ENCODE peak calls at places on chromosomes 7 and 10, in four cellular contexts. G is H1, Q is IMR-90, R is H9. B is an unnamed sample.

GRCh38 chr10:51867956-51868355 is 168.6 kb upstream of the CSTF2T start:
- DNase-seq in R (no peak), Q (peak; percentile 99), G (no peak), B (no peak)

GRCh38 chr7:47973739-47974138 is 5.7 kb downstream of the HUS1 start:
- DNase-seq in R (no peak), Q (no peak), G (no peak), B (no peak)

GRCh38 chr10:44974628-44975431 is 3.8 kb downstream of the DEPP1 start:
- DNase-seq in Q (no peak), R (peak; percentile 76), G (no peak), B (peak; percentile 78)

GRCh38 chr10:94546058-94546595 is 539 bp downstream of the HELLS start:
- DNase-seq in G (no peak), R (no peak), Q (peak; percentile 16), B (peak; percentile 44)

GRCh38 chr10:23293145-23293724 is 51.4 kb downstream of the C10orf67 start:
- DNase-seq in Q (peak; percentile 9), G (peak; percentile 36), R (peak; percentile 67), B (peak; percentile 68)

GRCh38 chr7:113639221-113639620 is 279.6 kb downstream of the PPP1R3A start:
- DNase-seq in R (no peak), Q (no peak), G (no peak), B (no peak)

GRCh38 chr10:79241990-79242619 is 105.2 kb upstream of the PPIF start:
- DNase-seq in Q (peak; percentile 67), R (peak; percentile 62), G (no peak), B (peak; percentile 81)

GRCh38 chr10:51524041-51524440 is 175.4 kb downstream of the CSTF2T start:
- DNase-seq in G (no peak), Q (peak; percentile 79), R (no peak), B (no peak)

GRCh38 chr10:12432402-12433189 is 83.2 kb downstream of the CAMK1D start:
- DNase-seq in G (no peak), Q (no peak), R (no peak), B (no peak)

GRCh38 chr7:115085421-115085820 is 163.5 kb downstream of the MDFIC start:
- DNase-seq in Q (no peak), G (no peak), R (no peak), B (no peak)

GRCh38 chr7:35792472-35793224 is 8.2 kb upstream of the SEPTIN7 start:
- DNase-seq in Q (peak; percentile 6), R (no peak), G (no peak), B (no peak)

GRCh38 chr10:95290801-95291633 is at the start of gene PDLIM1:
- DNase-seq in Q (peak; percentile 45), R (peak; percentile 67), G (no peak), B (peak; percentile 78)

GRCh38 chr10:98261436-98262277 is 6.3 kb downstream of the LOXL4 start:
- DNase-seq in Q (no peak), G (no peak), R (no peak), B (no peak)

GRCh38 chr10:3528271-3528670 is 256.7 kb downstream of the KLF6 start:
- DNase-seq in G (no peak), Q (no peak), R (no peak), B (no peak)

GRCh38 chr10:24929056-24929544 is 23.3 kb downstream of the PRTFDC1 start:
- DNase-seq in G (no peak), Q (no peak), R (no peak), B (no peak)

GRCh38 chr7:151233111-151233701 is 923 bp downstream of the CHPF2 start:
- DNase-seq in G (no peak), Q (peak; percentile 89), R (no peak), B (peak; percentile 56)

GRCh38 chr10:88565072-88565471 is 18.0 kb downstream of the RNLS start:
- DNase-seq in G (no peak), Q (peak; percentile 61), R (no peak), B (peak; percentile 13)

GRCh38 chr7:55572378-55573233 is at the start of gene VOPP1:
- DNase-seq in Q (peak; percentile 63), R (peak; percentile 75), G (no peak), B (peak; percentile 84)

GRCh38 chr7:16353226-16353625 is 68.1 kb downstream of the CRPPA start:
- DNase-seq in Q (no peak), R (no peak), G (no peak), B (no peak)

GRCh38 chr10:69638642-69639041 is 8.6 kb downstream of the FAM241B start:
- DNase-seq in Q (no peak), R (no peak), G (no peak), B (no peak)

GRCh38 chr7:47154781-47155180 is 427.1 kb downstream of the TNS3 start:
- DNase-seq in R (no peak), G (no peak), Q (no peak), B (no peak)

GRCh38 chr7:55546826-55547225 is 25.5 kb downstream of the VOPP1 start:
- DNase-seq in G (no peak), R (no peak), Q (peak; percentile 79), B (no peak)

GRCh38 chr7:42226354-42226941 is 10.6 kb downstream of the GLI3 start:
- DNase-seq in Q (no peak), R (no peak), G (no peak), B (peak; percentile 40)

GRCh38 chr10:17290226-17290625 is 62.2 kb downstream of the VIM start:
- DNase-seq in Q (peak; percentile 8), G (no peak), R (no peak), B (peak; percentile 55)

GRCh38 chr7:96855139-96855538 is 145.5 kb upstream of the SEM1 start:
- DNase-seq in Q (no peak), R (no peak), G (no peak), B (no peak)
- H3K56ac ChIP-seq in Q (no peak overlapping the region), R (no peak overlapping the region), G (no peak overlapping the region), B (no peak overlapping the region)

DNA sequence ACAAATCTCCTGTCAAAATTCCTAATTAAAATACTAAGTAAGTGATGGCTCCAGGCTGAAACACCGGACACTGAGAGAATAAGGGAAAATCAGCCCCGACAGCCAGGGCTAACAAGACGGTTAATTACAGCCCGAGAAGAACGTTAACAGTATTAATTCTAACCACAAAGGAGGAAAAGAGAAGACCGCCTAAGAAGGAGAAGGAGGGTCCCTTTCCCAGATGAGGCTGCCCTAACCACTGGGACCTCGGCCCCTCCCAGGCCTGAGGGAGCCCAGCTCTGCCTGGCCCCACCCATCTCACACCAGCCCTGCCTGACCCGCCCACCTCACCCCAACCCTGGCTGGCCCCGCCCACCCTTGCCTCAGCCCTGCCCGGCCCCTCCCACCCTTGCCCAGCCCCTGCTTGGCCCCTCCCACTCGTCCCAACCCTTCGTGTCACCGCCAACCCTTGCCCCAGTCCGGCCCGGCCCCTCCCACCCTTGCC is 51.3 kb downstream of the PWWP2B start:
- DNase-seq in G (no peak), Q (no peak), R (peak; percentile 92), B (peak; percentile 48)
- H3K9ac ChIP-seq in G (no peak overlapping the region), Q (no peak overlapping the region), R (no peak overlapping the region), B (peak overlapping the region; percentile 44)

GRCh38 chr7:101954494-101954893 is 137.1 kb downstream of the CUX1 start:
- DNase-seq in R (no peak), Q (no peak), G (no peak), B (no peak)
- H3K56ac ChIP-seq in R (no peak overlapping the region), Q (no peak overlapping the region), G (no peak overlapping the region), B (no peak overlapping the region)

GRCh38 chr7:121798896-121799295 is 74.1 kb upstream of the PTPRZ1 start:
- DNase-seq in G (peak; percentile 27), Q (no peak), R (peak; percentile 56), B (peak; percentile 90)
- H3K9ac ChIP-seq in G (no peak overlapping the region), Q (no peak overlapping the region), R (no peak overlapping the region), B (no peak overlapping the region)

GRCh38 chr7:142334806-142335205 is 76.9 kb upstream of the PRSS58 start:
- DNase-seq in R (no peak), G (no peak), Q (no peak), B (no peak)

GRCh38 chr7:142332421-142332820 is 74.6 kb upstream of the PRSS58 start:
- DNase-seq in G (no peak), Q (no peak), R (no peak), B (no peak)

GRCh38 chr7:142331941-142332340 is 74.1 kb upstream of the PRSS58 start:
- DNase-seq in Q (no peak), R (no peak), G (no peak), B (no peak)

GRCh38 chr7:142337406-142338001 is 79.6 kb upstream of the PRSS58 start:
- DNase-seq in G (no peak), Q (no peak), R (no peak), B (no peak)

GRCh38 chr7:142334236-142334635 is 76.4 kb upstream of the PRSS58 start:
- DNase-seq in R (no peak), G (no peak), Q (no peak), B (no peak)
- H3K56ac ChIP-seq in R (no peak overlapping the region), G (no peak overlapping the region), Q (no peak overlapping the region), B (no peak overlapping the region)

GRCh38 chr7:22090107-22090506 is 144.4 kb upstream of the CDCA7L start:
- DNase-seq in Q (no peak), R (no peak), G (no peak), B (no peak)

GRCh38 chr7:22083711-22084289 is 138.1 kb upstream of the CDCA7L start:
- DNase-seq in R (no peak), G (no peak), Q (no peak), B (no peak)

GRCh38 chr7:22082886-22083710 is 137.4 kb upstream of the CDCA7L start:
- DNase-seq in Q (peak; percentile 65), R (peak; percentile 95), G (peak; percentile 80), B (peak; percentile 92)

GRCh38 chr7:22090512-22090911 is 144.8 kb upstream of the CDCA7L start:
- DNase-seq in G (no peak), R (no peak), Q (no peak), B (no peak)

GRCh38 chr7:22087861-22088260 is 142.2 kb upstream of the CDCA7L start:
- DNase-seq in R (no peak), Q (no peak), G (no peak), B (no peak)
- H3K9ac ChIP-seq in R (no peak overlapping the region), Q (no peak overlapping the region), G (no peak overlapping the region), B (no peak overlapping the region)

GRCh38 chr10:110647136-110647430 is 2.9 kb downstream of the RBM20 start:
- DNase-seq in Q (peak; percentile 47), G (no peak), R (no peak), B (no peak)
- H3K56ac ChIP-seq in Q (no peak overlapping the region), G (no peak overlapping the region), R (no peak overlapping the region), B (no peak overlapping the region)

GRCh38 chr7:120662291-120662690 is 195.7 kb downstream of the TSPAN12 start:
- DNase-seq in Q (no peak), R (no peak), G (no peak), B (peak; percentile 44)
- H3K9ac ChIP-seq in Q (no peak overlapping the region), R (no peak overlapping the region), G (no peak overlapping the region), B (no peak overlapping the region)

B was measured in mesendoderm.